ENCODE peak calls at places on chromosomes 7 and 10, in four cellular contexts. B is transverse colon, J is mesendoderm, R is osteoblast. U is an unnamed sample.

GRCh38 chr10:48625013-48625412 is 20.1 kb upstream of the ARHGAP22 start:
- DNase-seq in B (no peak), J (no peak), R (peak; percentile 56), U (no peak)

GRCh38 chr10:104492349-104492940 is 138.8 kb downstream of the CFAP58 start:
- DNase-seq in J (no peak), B (no peak), R (no peak), U (no peak)

GRCh38 chr7:95430864-95431263 is 4.0 kb downstream of the PON2 start:
- DNase-seq in R (peak; percentile 6), J (no peak), B (peak; percentile 44), U (no peak)

GRCh38 chr7:90736968-90737939 is 141.1 kb downstream of the CDK14 start:
- DNase-seq in B (peak; percentile 16), J (peak; percentile 25), R (no peak), U (no peak)

GRCh38 chr10:93072225-93072712 is 1.4 kb upstream of the CYP26A1 start:
- DNase-seq in R (peak; percentile 80), J (no peak), B (no peak), U (peak; percentile 69)

GRCh38 chr7:1850976-1851571 is 181.0 kb downstream of the ELFN1 start:
- DNase-seq in B (no peak), R (peak; percentile 37), J (no peak), U (no peak)

GRCh38 chr10:77687621-77688020 is 50.0 kb upstream of the KCNMA1 start:
- DNase-seq in R (no peak), B (no peak), J (peak; percentile 13), U (no peak)

GRCh38 chr10:8049151-8049873 is 5.2 kb upstream of the GATA3 start:
- DNase-seq in B (no peak), R (peak; percentile 90), J (peak; percentile 86), U (peak; percentile 90)

GRCh38 chr10:117543245-117543998 is 876 bp downstream of the EMX2 start:
- DNase-seq in B (no peak), J (peak; percentile 72), R (peak; percentile 69), U (peak; percentile 85)

GRCh38 chr7:108529341-108529740 is 3.4 kb upstream of the PNPLA8 start:
- DNase-seq in B (no peak), R (no peak), J (peak; percentile 51), U (no peak)

GRCh38 chr7:108528183-108528712 is 2.3 kb upstream of the PNPLA8 start:
- DNase-seq in B (peak; percentile 24), R (peak; percentile 10), J (no peak), U (no peak)

GRCh38 chr7:108525327-108525984 is 479 bp downstream of the PNPLA8 start:
- DNase-seq in B (no peak), J (peak; percentile 93), R (peak; percentile 84), U (peak; percentile 86)

GRCh38 chr7:108526768-108527017 is 758 bp upstream of the PNPLA8 start:
- DNase-seq in B (no peak), J (no peak), R (no peak), U (no peak)

GRCh38 chr7:108525985-108526767 is at the start of gene PNPLA8:
- DNase-seq in B (peak; percentile 100), J (peak; percentile 100), R (peak; percentile 96), U (peak; percentile 94)
- H3K4me3 ChIP-seq in B (peak within 1 kb of the TSS; percentile 58), J (peak within 1 kb of the TSS; percentile 77), R (peak within 1 kb of the TSS; percentile 86), U (peak within 1 kb of the TSS; percentile 87)

GRCh38 chr10:69358148-69358795 is 58.4 kb downstream of the TACR2 start:
- DNase-seq in R (peak; percentile 25), B (no peak), J (no peak), U (peak; percentile 56)

GRCh38 chr10:69361303-69361614 is 55.5 kb downstream of the TACR2 start:
- DNase-seq in R (no peak), J (no peak), B (no peak), U (no peak)

GRCh38 chr10:69362471-69362954 is 54.2 kb downstream of the TACR2 start:
- DNase-seq in R (peak; percentile 95), J (no peak), B (peak; percentile 64), U (no peak)

GRCh38 chr10:69360485-69361302 is 56.0 kb downstream of the TACR2 start:
- DNase-seq in J (no peak), B (peak; percentile 81), R (peak; percentile 96), U (no peak)

DNA sequence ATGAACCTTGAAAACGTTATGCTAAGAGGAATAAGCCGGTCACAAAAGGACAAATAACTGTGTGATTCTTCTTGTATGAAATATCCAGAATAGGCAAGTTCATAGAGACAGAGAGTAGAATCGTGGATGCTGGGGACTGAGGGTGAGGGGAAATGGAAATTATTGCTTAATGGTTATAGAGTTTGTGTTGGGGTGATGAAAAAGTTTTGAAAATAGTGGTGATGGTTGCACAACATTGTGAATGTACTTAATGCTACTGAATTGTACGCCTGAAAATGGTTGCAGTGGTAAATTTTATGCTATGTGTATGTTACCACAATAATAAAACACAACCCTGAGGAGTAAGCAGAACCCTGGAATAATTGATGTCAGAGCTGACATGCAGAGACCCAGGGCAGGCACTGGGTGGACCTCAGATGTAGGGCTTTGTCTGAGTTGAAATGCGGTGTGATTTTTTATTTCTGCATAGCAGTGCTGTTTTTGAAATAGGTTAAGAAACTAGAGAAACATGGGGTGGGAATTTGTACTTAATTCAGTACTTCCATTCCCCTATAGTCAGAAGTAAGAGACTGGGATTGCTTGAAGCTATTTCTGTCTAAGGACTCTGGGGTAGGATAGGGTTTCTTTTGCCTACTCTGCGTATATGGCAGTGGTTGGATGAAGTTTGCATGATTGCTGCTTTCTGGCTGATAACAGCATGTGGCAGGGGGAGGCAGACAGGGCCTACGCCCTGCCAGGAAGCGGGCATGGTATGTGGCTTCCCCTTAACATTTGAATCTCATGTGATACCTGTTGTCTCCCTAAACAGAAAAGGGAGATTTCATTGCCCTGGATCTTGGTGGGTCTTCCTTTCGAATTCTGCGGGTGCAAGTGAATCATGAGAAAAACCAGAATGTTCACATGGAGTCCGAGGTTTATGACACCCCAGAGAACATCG is 57.4 kb downstream of the TACR2 start:
- DNase-seq in J (no peak), B (no peak), R (peak; percentile 14), U (no peak)
- H3K4me3 ChIP-seq in J (no peak overlapping the region), B (no peak overlapping the region), R (no peak overlapping the region), U (no peak overlapping the region)

GRCh38 chr10:74599676-74600075 is 226.7 kb upstream of the KAT6B start:
- DNase-seq in J (no peak), R (no peak), B (no peak), U (no peak)

GRCh38 chr10:74596713-74597112 is 229.7 kb upstream of the KAT6B start:
- DNase-seq in B (no peak), R (peak; percentile 1), J (no peak), U (no peak)

GRCh38 chr10:74600170-74600569 is 226.2 kb upstream of the KAT6B start:
- DNase-seq in J (no peak), B (no peak), R (no peak), U (no peak)

GRCh38 chr10:74593470-74593869 is 232.9 kb upstream of the KAT6B start:
- DNase-seq in B (no peak), R (no peak), J (no peak), U (no peak)

GRCh38 chr10:74598891-74599566 is 227.4 kb upstream of the KAT6B start:
- DNase-seq in J (no peak), B (no peak), R (peak; percentile 6), U (no peak)
- H3K4me3 ChIP-seq in J (no peak overlapping the region), B (no peak overlapping the region), R (no peak overlapping the region), U (no peak overlapping the region)

GRCh38 chr7:83467493-83467892 is 181.4 kb downstream of the SEMA3E start:
- DNase-seq in J (peak; percentile 40), B (no peak), R (no peak), U (no peak)

GRCh38 chr7:83469491-83469890 is 179.4 kb downstream of the SEMA3E start:
- DNase-seq in J (peak; percentile 43), B (no peak), R (no peak), U (no peak)

GRCh38 chr7:83468251-83468739 is 180.6 kb downstream of the SEMA3E start:
- DNase-seq in J (peak; percentile 95), B (peak; percentile 48), R (peak; percentile 68), U (no peak)

GRCh38 chr7:83466956-83467355 is 182.0 kb downstream of the SEMA3E start:
- DNase-seq in R (no peak), J (peak; percentile 54), B (no peak), U (no peak)

GRCh38 chr7:83469076-83469475 is 179.9 kb downstream of the SEMA3E start:
- DNase-seq in B (no peak), R (peak; percentile 73), J (no peak), U (no peak)
- H3K4me3 ChIP-seq in B (no peak overlapping the region), R (no peak overlapping the region), J (no peak overlapping the region), U (no peak overlapping the region)

U was measured in H7.